ENCODE peak calls at places on chromosomes 6 and 20, in ten cellular contexts. T is mucosa of descending colon, C is psoas muscle, D is HCT116, E is BE2C, V is body of pancreas, X is neural crest cell, A is fibroblast of the aortic adventitia, J is A549, W is pancreas. Y is an unnamed sample.

GRCh38 chr6:142421285-142422202 is 119.7 kb downstream of the ADGRG6 start:
- DNase-seq in T (no peak), C (no peak), D (no peak), E (no peak), V (no peak), X (no peak), A (no peak), J (no peak), W (no peak), Y (no peak)

GRCh38 chr6:169702640-169703246 is 817 bp downstream of the C6orf120 start:
- DNase-seq in T (peak; percentile 40), C (peak; percentile 27), D (no peak), E (peak; percentile 30), V (peak; percentile 42), X (peak; percentile 6), A (no peak), J (no peak), W (peak; percentile 50), Y (peak; percentile 87)

GRCh38 chr6:125197795-125198269 is 44.3 kb downstream of the TPD52L1 start:
- DNase-seq in T (peak; percentile 81), C (peak; percentile 69), D (peak; percentile 49), E (peak; percentile 33), V (peak; percentile 87), X (no peak), A (peak; percentile 82), J (peak; percentile 90), W (peak; percentile 91), Y (peak; percentile 73)

GRCh38 chr6:144265061-144265357 is 20.1 kb upstream of the UTRN start:
- DNase-seq in T (no peak), C (no peak), D (no peak), E (no peak), V (peak; percentile 43), X (no peak), A (peak; percentile 82), J (peak; percentile 21), W (peak; percentile 30), Y (no peak)

GRCh38 chr6:10256113-10256690 is 158.7 kb downstream of the TFAP2A start:
- DNase-seq in T (peak; percentile 33), C (no peak), D (peak; percentile 7), E (no peak), V (no peak), X (no peak), A (peak; percentile 12), J (no peak), W (no peak), Y (no peak)

GRCh38 chr20:53959849-53960585 is 110.4 kb downstream of the BCAS1 start:
- DNase-seq in T (no peak), C (no peak), D (no peak), E (no peak), V (no peak), X (no peak), A (peak; percentile 67), J (peak; percentile 17), W (no peak), Y (no peak)

GRCh38 chr6:148462203-148462602 is 119.6 kb downstream of the SASH1 start:
- DNase-seq in T (no peak), C (no peak), D (no peak), E (no peak), V (no peak), X (no peak), A (peak; percentile 73), J (no peak), W (no peak), Y (no peak)

GRCh38 chr6:12026120-12026519 is 14.0 kb downstream of the HIVEP1 start:
- DNase-seq in T (no peak), C (no peak), D (no peak), E (no peak), V (no peak), X (no peak), A (no peak), J (no peak), W (no peak), Y (no peak)

GRCh38 chr20:51365670-51366069 is 176.8 kb downstream of the NFATC2 start:
- DNase-seq in T (no peak), C (no peak), D (no peak), E (no peak), V (no peak), X (no peak), A (peak; percentile 94), J (peak; percentile 72), W (no peak), Y (no peak)

GRCh38 chr6:88422831-88423230 is 256.7 kb upstream of the CNR1 start:
- DNase-seq in T (no peak), C (no peak), D (no peak), E (peak; percentile 22), V (no peak), X (no peak), A (no peak), J (peak; percentile 4), W (no peak), Y (no peak)

GRCh38 chr20:14877616-14878015 is 540.2 kb upstream of the FLRT3 start:
- DNase-seq in T (no peak), C (no peak), D (no peak), E (no peak), V (no peak), X (no peak), A (no peak), J (no peak), W (no peak), Y (no peak)

DNA sequence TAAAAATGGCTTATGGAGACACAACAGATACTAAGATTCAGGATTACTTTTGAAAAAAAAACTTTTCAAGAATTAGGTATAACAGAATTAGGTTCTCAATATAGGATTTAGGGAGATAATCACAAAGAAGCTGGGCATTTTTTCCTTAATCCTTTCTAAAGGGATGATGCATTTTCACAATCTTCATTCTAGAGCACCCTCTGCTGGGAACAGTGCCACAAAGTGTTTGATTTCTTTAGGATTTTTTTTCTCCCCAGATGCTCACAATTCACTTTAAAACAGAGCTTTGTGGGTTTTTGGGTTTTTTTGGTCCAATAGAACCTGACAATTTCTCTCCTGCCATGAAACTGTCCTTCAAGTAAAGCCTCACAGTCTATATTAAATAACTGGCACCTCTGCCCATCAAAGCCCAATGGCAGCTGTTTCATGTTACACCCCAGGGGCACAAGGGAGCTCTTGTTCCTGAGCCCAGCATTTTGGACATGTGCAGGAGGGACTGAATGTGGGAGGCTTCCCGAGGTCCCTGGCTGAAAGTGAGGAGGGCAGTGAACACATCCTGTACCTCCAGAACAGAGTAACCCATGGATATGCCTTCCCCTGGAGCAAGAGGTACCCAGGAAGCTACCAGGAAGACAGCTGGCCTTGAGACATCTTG is 39.7 kb downstream of the PREP start:
- DNase-seq in T (no peak), C (no peak), D (no peak), E (peak; percentile 25), V (no peak), X (no peak), A (peak; percentile 71), J (no peak), W (no peak), Y (no peak)
- TF ChIP-seq CTCF in T (no peak), C (peak; percentile 36), D (peak; percentile 69), E (peak; percentile 61), V (peak; percentile 27), X (peak; percentile 67), A (peak; percentile 42), J (peak; percentile 54), W (no peak), Y (no peak)

GRCh38 chr6:104766601-104767000 is 93.1 kb downstream of the HACE1 start:
- DNase-seq in T (no peak), C (no peak), D (no peak), E (no peak), V (no peak), X (no peak), A (no peak), J (no peak), W (no peak), Y (no peak)

GRCh38 chr6:104768906-104769305 is 90.8 kb downstream of the HACE1 start:
- DNase-seq in T (no peak), C (no peak), D (no peak), E (no peak), V (no peak), X (no peak), A (no peak), J (no peak), W (no peak), Y (no peak)

DNA sequence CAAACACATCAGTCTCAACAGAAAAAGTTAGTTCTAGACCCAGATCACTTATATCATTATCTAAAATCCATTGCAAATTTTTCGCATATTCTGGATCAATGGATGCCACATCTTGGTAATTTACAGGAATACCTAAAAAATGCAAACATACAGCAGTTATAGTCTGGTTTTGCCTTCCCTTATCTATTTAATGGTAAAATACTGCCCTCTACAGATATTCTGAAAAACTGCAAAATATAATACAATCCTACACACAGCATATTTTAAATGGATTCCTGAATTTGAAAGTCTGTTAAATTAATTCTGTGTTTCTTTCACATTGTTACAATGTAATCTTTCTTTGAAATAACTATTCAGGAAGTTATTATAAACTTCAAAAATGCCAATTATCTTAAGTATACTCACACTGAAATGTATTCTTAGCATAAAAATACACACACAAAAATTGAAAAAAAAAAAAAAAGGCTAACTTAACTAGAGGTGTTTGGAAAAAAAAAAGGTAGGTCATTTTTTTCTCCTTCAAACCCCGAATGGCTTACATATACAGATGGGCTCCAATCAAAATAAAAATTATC is 88.4 kb downstream of the HACE1 start:
- DNase-seq in T (no peak), C (no peak), D (no peak), E (no peak), V (no peak), X (no peak), A (peak; percentile 50), J (peak; percentile 5), W (no peak), Y (no peak)
- TF ChIP-seq CTCF in T (no peak), C (peak; percentile 53), D (peak; percentile 39), E (peak; percentile 37), V (peak; percentile 60), X (peak; percentile 80), A (peak; percentile 42), J (peak; percentile 57), W (peak; percentile 26), Y (peak; percentile 39)

DNA sequence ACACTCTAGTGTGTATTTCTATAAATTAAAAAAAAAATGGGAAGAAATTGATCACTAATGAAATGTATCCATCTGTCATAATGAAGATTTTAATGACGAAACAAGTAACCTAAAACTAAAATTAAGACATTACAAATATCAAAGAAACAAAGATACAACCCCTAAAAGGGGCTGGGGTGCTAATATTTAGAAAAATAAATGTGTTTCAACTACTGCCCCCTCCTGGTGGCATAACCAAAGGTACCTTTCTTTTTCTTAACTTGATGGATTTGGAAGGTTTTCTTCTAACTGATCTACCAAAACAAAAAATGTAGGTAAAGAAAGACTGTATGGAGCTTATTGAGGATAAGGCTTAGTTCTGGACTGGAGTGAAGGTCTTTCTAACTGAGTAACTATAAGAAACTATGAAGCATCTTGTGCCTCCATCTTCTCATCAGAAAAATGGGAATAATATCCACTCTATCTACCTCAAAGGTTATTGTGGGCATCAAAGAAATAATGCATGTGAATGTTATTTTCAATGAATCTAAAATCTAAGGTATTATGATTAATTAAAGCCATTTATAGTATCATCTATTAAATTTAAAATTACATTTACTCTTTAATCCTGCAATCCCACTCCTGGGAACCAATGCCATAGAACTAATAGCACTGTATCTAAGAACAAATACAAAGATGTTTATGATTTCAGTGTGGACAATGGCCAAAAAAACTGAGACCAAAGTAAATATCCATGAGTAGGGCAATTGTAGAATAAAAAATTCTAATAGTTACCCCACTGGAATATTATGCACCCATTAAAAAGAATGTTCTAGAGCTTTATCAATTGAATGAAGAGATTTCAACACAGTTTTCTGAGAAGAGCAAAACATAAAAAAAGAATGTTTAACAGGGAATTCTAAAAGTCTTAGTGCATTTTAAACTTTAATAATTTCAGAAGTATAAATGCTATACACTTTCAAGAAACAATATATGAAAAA is 117.2 kb downstream of the BACH2 start:
- DNase-seq in T (peak; percentile 40), C (no peak), D (no peak), E (no peak), V (no peak), X (no peak), A (peak; percentile 22), J (no peak), W (no peak), Y (no peak)
- TF ChIP-seq CTCF in T (no peak), C (peak; percentile 35), D (peak; percentile 22), E (no peak), V (peak; percentile 4), X (peak; percentile 61), A (peak; percentile 37), J (peak; percentile 12), W (no peak), Y (no peak)

GRCh38 chr6:69867075-69867911 is 937 bp downstream of the COL19A1 start:
- DNase-seq in T (peak; percentile 38), C (peak; percentile 64), D (no peak), E (peak; percentile 86), V (peak; percentile 57), X (peak; percentile 65), A (peak; percentile 6), J (peak; percentile 5), W (peak; percentile 69), Y (peak; percentile 87)
- TF ChIP-seq CTCF in T (no peak), C (peak; percentile 35), D (no peak), E (peak; percentile 27), V (peak; percentile 54), X (peak; percentile 45), A (peak; percentile 22), J (no peak), W (no peak), Y (no peak)

Y was measured in left lung.